ENCODE peak calls at places on chromosomes 12 and 14, in six cellular contexts. O, U, W, E, Y and F are unnamed samples.

GRCh38 chr14:71526388-71526787 is 405.8 kb upstream of the RGS6 start:
- DNase-seq in O (no peak), U (no peak), W (no peak), E (no peak), Y (no peak), F (no peak)

GRCh38 chr12:3518902-3519301 is 27.9 kb downstream of the PRMT8 start:
- DNase-seq in O (no peak), U (no peak), W (no peak), E (no peak), Y (no peak), F (no peak)

GRCh38 chr12:89464974-89465592 is 59.5 kb downstream of the GALNT4 start:
- DNase-seq in O (no peak), U (peak), W (no peak), E (no peak), Y (no peak), F (no peak)

GRCh38 chr12:52657305-52657902 is 5.4 kb upstream of the KRT2 start:
- DNase-seq in O (no peak), U (no peak), W (no peak), E (no peak), Y (no peak), F (no peak)

GRCh38 chr12:59084758-59085383 is 164.6 kb upstream of the LRIG3 start:
- DNase-seq in O (no peak), U (peak), W (no peak), E (no peak), Y (no peak), F (no peak)

GRCh38 chr14:89214221-89214965 is 202.6 kb downstream of the FOXN3 start:
- DNase-seq in O (no peak), U (no peak), W (peak), E (no peak), Y (no peak), F (peak)

GRCh38 chr12:92470608-92471021 is 232.2 kb upstream of the PLEKHG7 start:
- DNase-seq in O (no peak), U (no peak), W (no peak), E (no peak), Y (no peak), F (no peak)

GRCh38 chr12:66296171-66296683 is 6.1 kb upstream of the HELB start:
- DNase-seq in O (no peak), U (no peak), W (no peak), E (no peak), Y (no peak), F (no peak)

GRCh38 chr14:96105921-96106441 is 66.8 kb downstream of the C14orf132 start:
- DNase-seq in O (no peak), U (no peak), W (no peak), E (no peak), Y (no peak), F (no peak)

GRCh38 chr12:69028941-69029729 is 96.2 kb upstream of the CPM start:
- DNase-seq in O (no peak), U (peak), W (no peak), E (no peak), Y (no peak), F (no peak)

GRCh38 chr12:125856899-125857298 is 791.7 kb downstream of the AACS start:
- DNase-seq in O (no peak), U (no peak), W (no peak), E (no peak), Y (no peak), F (no peak)